ENCODE peak calls at places on chromosome 15, in seven cellular contexts. L is lung, I is uterus, X is osteoblast, F is fibroblast of lung, T is mammary epithelial cell, B is pancreas. G is an unnamed sample.

GRCh38 chr15:60975951-60976350 is 253.2 kb downstream of the RORA start:
- DNase-seq in L (no peak), I (no peak), X (no peak), F (no peak), T (no peak), B (no peak), G (no peak)

GRCh38 chr15:40118473-40118872 is 9.8 kb upstream of the BMF start:
- DNase-seq in L (no peak), I (no peak), X (peak), F (no peak), T (no peak), B (no peak), G (no peak)

GRCh38 chr15:63122002-63122893 is 587 bp downstream of the LACTB start:
- DNase-seq in L (peak), I (peak), X (peak), F (peak), T (peak), B (peak), G (peak)

GRCh38 chr15:53910852-53911251 is 67.4 kb upstream of the UNC13C start:
- DNase-seq in L (no peak), I (no peak), X (no peak), F (no peak), T (no peak), B (no peak), G (no peak)

GRCh38 chr15:78070049-78070698 is 7.3 kb downstream of the TBC1D2B start:
- DNase-seq in L (no peak), I (no peak), X (no peak), F (no peak), T (no peak), B (no peak), G (peak)

GRCh38 chr15:63560741-63561448 is 36.3 kb upstream of the FBXL22 start:
- DNase-seq in L (no peak), I (no peak), X (no peak), F (no peak), T (no peak), B (no peak), G (peak)

GRCh38 chr15:50353251-50353998 is 1.6 kb downstream of the GABPB1 start:
- DNase-seq in L (no peak), I (no peak), X (peak), F (peak), T (peak), B (no peak), G (peak)

GRCh38 chr15:51227967-51228783 is 110.2 kb downstream of the CYP19A1 start:
- DNase-seq in L (no peak), I (no peak), X (peak), F (peak), T (peak), B (no peak), G (peak)

GRCh38 chr15:78085928-78086327 is 6.4 kb upstream of the SH2D7 start:
- DNase-seq in L (no peak), I (no peak), X (no peak), F (peak), T (no peak), B (no peak), G (no peak)

GRCh38 chr15:60973637-60974415 is 255.3 kb downstream of the RORA start:
- DNase-seq in L (no peak), I (no peak), X (no peak), F (peak), T (peak), B (no peak), G (peak)

GRCh38 chr15:68635142-68635541 is 56.3 kb downstream of the CORO2B start:
- DNase-seq in L (no peak), I (peak), X (peak), F (peak), T (no peak), B (no peak), G (no peak)

GRCh38 chr15:22980189-22981136 is at the start of gene CYFIP1:
- DNase-seq in L (peak), I (peak), X (peak), F (peak), T (peak), B (peak), G (peak)

GRCh38 chr15:82894971-82895520 is 57.5 kb downstream of the HOMER2 start:
- DNase-seq in L (no peak), I (no peak), X (no peak), F (no peak), T (no peak), B (no peak), G (peak)

GRCh38 chr15:51162865-51163762 is 68.4 kb upstream of the TNFAIP8L3 start:
- DNase-seq in L (peak), I (peak), X (peak), F (peak), T (peak), B (peak), G (peak)

GRCh38 chr15:67937153-67937761 is 97.4 kb upstream of the RNU6-1 start:
- DNase-seq in L (no peak), I (no peak), X (no peak), F (no peak), T (peak), B (no peak), G (no peak)

GRCh38 chr15:40465939-40466338 is 4.8 kb upstream of the CHST14 start:
- DNase-seq in L (no peak), I (no peak), X (peak), F (no peak), T (no peak), B (no peak), G (no peak)

GRCh38 chr15:94282269-94283250 is 51.2 kb downstream of the MCTP2 start:
- DNase-seq in L (no peak), I (no peak), X (no peak), F (no peak), T (no peak), B (no peak), G (no peak)

GRCh38 chr15:89381888-89382287 is 47.3 kb upstream of the POLG start:
- DNase-seq in L (no peak), I (no peak), X (no peak), F (no peak), T (no peak), B (no peak), G (no peak)
- H3K27ac ChIP-seq in L (no peak), I (no peak), X (no peak), F (no peak), T (no peak), B (no peak), G (no peak)

GRCh38 chr15:74789171-74789627 is 7.3 kb downstream of the CSK start:
- DNase-seq in L (no peak), I (no peak), X (no peak), F (no peak), T (no peak), B (no peak), G (no peak)

GRCh38 chr15:74787251-74788041 is 5.6 kb downstream of the CSK start:
- DNase-seq in L (peak), I (no peak), X (peak), F (peak), T (peak), B (no peak), G (peak)

GRCh38 chr15:74788042-74788715 is 6.3 kb downstream of the CSK start:
- DNase-seq in L (no peak), I (no peak), X (no peak), F (no peak), T (no peak), B (no peak), G (no peak)

GRCh38 chr15:74789741-74790079 is 7.8 kb downstream of the CSK start:
- DNase-seq in L (no peak), I (no peak), X (no peak), F (no peak), T (no peak), B (no peak), G (no peak)

DNA sequence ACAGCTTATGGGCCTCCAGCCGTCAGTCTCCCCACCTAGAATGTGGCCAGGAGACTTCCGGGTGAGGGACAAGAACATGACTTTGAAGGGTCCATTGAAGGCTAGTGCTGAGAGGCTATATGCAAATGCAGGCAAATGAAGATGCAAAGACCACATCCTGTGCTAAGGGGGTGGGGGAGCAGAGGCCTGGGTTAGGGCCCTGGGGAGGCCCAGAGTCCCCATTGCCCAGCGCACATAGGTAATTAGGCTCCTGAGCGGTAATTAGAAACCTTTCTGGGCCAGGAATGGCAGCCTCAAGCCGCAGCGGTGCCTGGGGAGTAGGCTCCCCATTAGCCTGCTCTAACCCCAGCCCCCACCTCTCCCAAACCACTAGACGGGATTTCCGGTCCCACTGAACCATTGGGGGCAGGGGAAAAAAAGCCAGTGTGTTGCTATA is 6.9 kb downstream of the CSK start:
- DNase-seq in L (no peak), I (no peak), X (no peak), F (no peak), T (no peak), B (no peak), G (no peak)
- H3K27ac ChIP-seq in L (no peak), I (peak), X (peak), F (peak), T (no peak), B (no peak), G (no peak)

DNA sequence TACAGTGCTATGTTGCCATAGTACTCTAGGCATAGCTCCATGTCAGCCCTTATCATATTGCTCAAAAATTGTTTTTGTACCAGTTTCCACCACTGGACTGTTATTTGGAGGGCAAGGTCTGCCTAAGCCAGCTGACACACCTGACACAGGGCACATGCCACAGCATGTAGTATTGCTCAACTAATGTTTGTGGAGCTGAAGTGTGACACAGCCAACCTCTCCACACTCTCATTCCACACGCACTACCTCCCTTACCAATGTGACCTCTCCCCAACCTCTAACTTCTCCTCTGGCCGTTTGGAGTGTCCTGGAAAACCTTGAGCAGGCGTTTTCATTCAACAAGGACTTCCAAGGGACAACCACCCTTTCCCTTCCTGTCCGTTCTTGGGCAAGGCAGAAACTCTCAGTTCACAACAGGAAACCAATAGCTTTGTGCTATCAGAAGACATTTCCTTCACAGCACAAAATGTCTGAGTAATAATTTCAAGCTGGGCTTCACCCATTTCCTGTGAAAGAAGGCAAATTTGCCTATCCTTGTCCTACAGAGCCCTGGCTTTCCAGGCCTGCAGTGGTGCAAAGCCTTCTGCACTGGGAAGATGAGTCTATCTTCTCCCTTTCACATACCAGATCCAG is 38.4 kb downstream of the TLNRD1 start:
- DNase-seq in L (no peak), I (no peak), X (no peak), F (no peak), T (peak), B (peak), G (no peak)
- H3K27ac ChIP-seq in L (no peak), I (no peak), X (no peak), F (no peak), T (no peak), B (peak), G (no peak)

GRCh38 chr15:74858366-74858735 is 14.8 kb downstream of the SCAMP2 start:
- DNase-seq in L (no peak), I (no peak), X (no peak), F (no peak), T (no peak), B (no peak), G (no peak)
- H3K27ac ChIP-seq in L (no peak), I (no peak), X (no peak), F (no peak), T (no peak), B (no peak), G (no peak)

GRCh38 chr15:71449956-71450355 is 334.7 kb downstream of the THSD4 start:
- DNase-seq in L (no peak), I (no peak), X (no peak), F (no peak), T (no peak), B (no peak), G (no peak)
- H3K27ac ChIP-seq in L (no peak), I (peak), X (no peak), F (no peak), T (no peak), B (no peak), G (no peak)

DNA sequence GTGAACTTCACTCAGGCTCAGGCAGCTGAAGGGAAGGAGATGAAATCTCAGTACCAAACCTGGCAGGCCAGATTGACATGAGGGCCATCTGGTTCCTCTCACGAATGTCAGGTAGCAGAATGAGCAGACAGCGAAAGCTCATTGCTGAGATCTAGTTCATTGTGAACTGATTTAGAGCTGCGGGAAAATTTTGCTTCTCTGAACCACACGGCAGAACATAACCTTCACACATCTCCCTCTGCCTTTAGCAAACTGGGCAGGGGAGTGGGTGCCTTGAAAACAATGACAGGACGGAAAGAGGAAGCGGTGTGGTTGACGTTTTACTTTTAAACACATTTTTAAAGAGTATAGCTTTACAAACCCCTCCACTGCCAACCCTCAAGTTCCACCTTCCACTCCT is 26.2 kb upstream of the GOLGA8B start:
- DNase-seq in L (no peak), I (no peak), X (no peak), F (no peak), T (no peak), B (no peak), G (no peak)
- H3K27ac ChIP-seq in L (no peak), I (no peak), X (no peak), F (no peak), T (no peak), B (no peak), G (no peak)

GRCh38 chr15:75596703-75597345 is 17.7 kb upstream of the PTPN9 start:
- DNase-seq in L (no peak), I (no peak), X (no peak), F (no peak), T (no peak), B (no peak), G (no peak)

GRCh38 chr15:75597667-75598341 is 18.7 kb upstream of the PTPN9 start:
- DNase-seq in L (no peak), I (no peak), X (no peak), F (no peak), T (no peak), B (no peak), G (peak)

GRCh38 chr15:75594276-75594675 is 15.2 kb upstream of the PTPN9 start:
- DNase-seq in L (no peak), I (peak), X (no peak), F (no peak), T (no peak), B (no peak), G (no peak)

GRCh38 chr15:75599396-75599795 is 20.3 kb upstream of the PTPN9 start:
- DNase-seq in L (no peak), I (no peak), X (peak), F (no peak), T (no peak), B (no peak), G (peak)

DNA sequence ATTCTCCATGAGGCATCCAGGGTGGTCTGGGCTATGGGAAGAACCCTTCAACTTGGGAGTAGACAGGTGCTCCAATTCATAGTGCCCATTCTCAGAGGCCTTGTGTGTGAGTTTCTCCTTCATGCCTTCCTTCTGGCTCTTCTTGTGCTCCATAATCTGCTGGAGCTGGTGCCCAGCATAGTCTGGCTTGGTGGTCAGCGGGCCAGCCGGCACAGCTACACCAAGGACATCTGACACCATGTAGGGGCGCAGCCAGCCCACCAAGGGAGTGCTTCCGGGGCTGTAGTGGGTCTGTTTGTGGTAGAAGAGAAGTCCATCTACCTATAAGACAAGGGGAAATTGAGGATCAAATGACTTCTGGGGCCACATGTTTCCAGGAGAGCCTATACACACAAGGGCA is 19.2 kb upstream of the PTPN9 start:
- DNase-seq in L (no peak), I (no peak), X (no peak), F (no peak), T (no peak), B (no peak), G (no peak)
- H3K27ac ChIP-seq in L (no peak), I (no peak), X (no peak), F (no peak), T (no peak), B (no peak), G (no peak)

GRCh38 chr15:70447927-70448698 is 315.2 kb downstream of the UACA start:
- DNase-seq in L (no peak), I (no peak), X (no peak), F (no peak), T (no peak), B (no peak), G (no peak)
- H3K27ac ChIP-seq in L (no peak), I (no peak), X (no peak), F (no peak), T (no peak), B (no peak), G (no peak)